ENCODE peak calls at places on chromosomes 6 and 20, in five cellular contexts. B is neural progenitor cell, E is pancreas, D is breast epithelium, A is heart right ventricle. N is an unnamed sample.

GRCh38 chr20:57431539-57431835 is 40.3 kb downstream of the RBM38 start:
- DNase-seq in B (no peak), D (no peak), E (no peak), A (no peak), N (no peak)

GRCh38 chr20:2122921-2123320 is 21.3 kb downstream of the STK35 start:
- DNase-seq in E (no peak), B (no peak), D (peak; percentile 45), A (no peak), N (no peak)

GRCh38 chr6:105810105-105810921 is 275.8 kb upstream of the PRDM1 start:
- DNase-seq in E (no peak), B (no peak), D (peak; percentile 30), A (peak; percentile 23), N (no peak)

GRCh38 chr6:56359201-56359899 is 112.0 kb upstream of the COL21A1 start:
- DNase-seq in A (no peak), B (peak; percentile 81), E (no peak), D (peak; percentile 49), N (peak; percentile 41)

GRCh38 chr20:1961374-1961773 is 32.5 kb downstream of the PDYN start:
- DNase-seq in D (peak; percentile 5), A (no peak), E (no peak), B (no peak), N (no peak)

GRCh38 chr20:14142171-14142570 is 146.9 kb downstream of the MACROD2 start:
- DNase-seq in A (no peak), E (peak; percentile 26), B (peak; percentile 85), D (peak; percentile 48), N (no peak)

GRCh38 chr6:10418862-10419748 is 4.2 kb upstream of the TFAP2A start:
- DNase-seq in E (no peak), A (no peak), D (peak; percentile 87), B (peak; percentile 57), N (no peak)

GRCh38 chr6:118012944-118013343 is 105.9 kb downstream of the SLC35F1 start:
- DNase-seq in B (no peak), D (no peak), A (no peak), E (no peak), N (no peak)

GRCh38 chr6:53956068-53956711 is 155.1 kb upstream of the MLIP start:
- DNase-seq in E (peak; percentile 60), A (peak; percentile 51), B (peak; percentile 81), D (peak; percentile 29), N (no peak)

GRCh38 chr20:4844325-4844724 is 122.6 kb downstream of the PRND start:
- DNase-seq in D (no peak), B (no peak), A (no peak), E (no peak), N (no peak)

GRCh38 chr6:120935007-120935406 is 399.3 kb downstream of the TBC1D32 start:
- DNase-seq in B (no peak), A (no peak), E (no peak), D (no peak), N (no peak)

GRCh38 chr6:156617376-156617775 is 159.8 kb upstream of the ARID1B start:
- DNase-seq in E (no peak), D (no peak), B (no peak), A (no peak), N (no peak)

GRCh38 chr20:44961024-44961866 is 1.0 kb upstream of the TOMM34 start:
- DNase-seq in E (no peak), A (no peak), B (no peak), D (no peak), N (no peak)

GRCh38 chr20:48910360-48910781 is 11.1 kb upstream of the ARFGEF2 start:
- DNase-seq in A (no peak), D (no peak), B (no peak), E (no peak), N (no peak)

GRCh38 chr20:44572551-44573500 is 9.6 kb upstream of the PKIG start:
- DNase-seq in E (no peak), A (peak; percentile 53), B (no peak), D (peak; percentile 73), N (no peak)

DNA sequence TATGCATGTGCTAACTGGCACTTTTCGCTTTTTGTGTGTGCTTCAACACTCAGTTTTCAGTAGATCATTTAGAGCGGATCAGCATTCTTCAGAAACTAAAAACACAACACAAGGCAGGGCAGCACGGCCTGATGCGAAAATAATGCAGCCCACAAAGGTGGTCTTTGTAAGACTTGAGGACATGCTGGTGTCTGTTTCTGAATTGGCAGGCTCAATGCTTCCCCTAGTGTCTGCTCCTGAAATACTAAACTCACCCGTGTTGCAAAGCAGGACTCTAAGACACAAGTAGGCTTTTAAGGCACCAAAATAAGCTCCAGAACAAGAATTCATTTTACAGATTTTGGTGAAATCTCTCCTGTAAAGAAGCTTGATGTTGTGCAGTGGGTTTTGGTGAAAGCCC is 676.5 kb downstream of the TENT5A start:
- DNase-seq in A (no peak), D (no peak), E (no peak), B (peak; percentile 77), N (no peak)
- TF ChIP-seq CTCF in A (peak; percentile 50), D (no peak), E (no peak), B (peak; percentile 81), N (no peak)

GRCh38 chr20:62493886-62494285 is 18.1 kb upstream of the GATA5 start:
- DNase-seq in B (no peak), E (no peak), A (no peak), D (no peak), N (no peak)

GRCh38 chr20:62496525-62497218 is 20.9 kb upstream of the GATA5 start:
- DNase-seq in E (no peak), B (peak; percentile 80), A (peak; percentile 48), D (no peak), N (peak; percentile 27)

GRCh38 chr20:62494980-62495797 is 19.4 kb upstream of the GATA5 start:
- DNase-seq in D (no peak), B (no peak), E (no peak), A (no peak), N (no peak)

GRCh38 chr20:62494537-62494936 is 18.7 kb upstream of the GATA5 start:
- DNase-seq in E (no peak), B (no peak), D (no peak), A (no peak), N (no peak)

GRCh38 chr20:62495798-62496325 is 20.1 kb upstream of the GATA5 start:
- DNase-seq in D (no peak), E (no peak), B (no peak), A (no peak), N (no peak)
- H3K27ac ChIP-seq in D (no peak overlapping the region), E (no peak overlapping the region), B (no peak overlapping the region), A (no peak overlapping the region), N (no peak overlapping the region)

GRCh38 chr6:12716298-12716853 is at the start of gene PHACTR1:
- DNase-seq in D (no peak), A (no peak), B (no peak), E (no peak), N (no peak)
- H3K27me3 ChIP-seq in D (peaks cover 36% of the 10 kb centered on the region), A (peaks cover 11% of the 10 kb centered on the region), B (no peaks in the 10 kb centered on the region), E (no peaks in the 10 kb centered on the region), N (peaks cover 9% of the 10 kb centered on the region)

GRCh38 chr20:40892642-40893041 is 136.0 kb upstream of the TOP1 start:
- DNase-seq in B (no peak), E (no peak), A (no peak), D (no peak), N (no peak)
- TF ChIP-seq CTCF in B (no peak), E (no peak), A (no peak), D (no peak), N (no peak)

DNA sequence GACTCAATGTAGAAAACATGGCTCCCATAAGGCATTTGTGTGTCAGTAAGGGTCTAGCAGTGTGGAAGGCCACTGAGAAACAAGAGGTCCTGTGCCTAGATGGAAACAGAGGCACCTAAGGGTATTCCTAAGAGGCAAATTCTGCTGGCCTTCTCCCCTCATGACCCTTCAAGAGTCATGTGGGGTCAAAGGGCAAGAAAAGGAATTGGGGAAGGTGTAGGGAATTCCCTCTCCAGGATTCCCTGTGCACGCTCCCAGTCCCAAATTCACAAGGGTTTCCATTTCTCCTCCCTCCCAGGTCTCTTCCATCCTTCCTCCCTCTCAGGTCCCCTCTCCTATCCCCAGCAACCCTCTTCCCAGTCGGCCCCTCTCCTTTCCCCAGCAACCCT is 568 bp downstream of the AGPAT1 start:
- DNase-seq in D (no peak), B (no peak), A (no peak), E (no peak), N (no peak)
- H3K27ac ChIP-seq in D (peak overlapping the region; percentile 98), B (peak overlapping the region; percentile 49), A (peak overlapping the region; percentile 70), E (peak overlapping the region; percentile 20), N (peak overlapping the region; percentile 93)

GRCh38 chr20:38667417-38667956 is 56.8 kb upstream of the SLC32A1 start:
- DNase-seq in D (no peak), B (no peak), E (no peak), A (no peak), N (no peak)
- H3K27me3 ChIP-seq in D (peaks cover 41% of the 10 kb centered on the region), B (peaks cover 19% of the 10 kb centered on the region), E (no peaks in the 10 kb centered on the region), A (peaks cover 27% of the 10 kb centered on the region), N (peaks cover 66% of the 10 kb centered on the region)

N was measured in CD4-positive, alpha-beta T cell.